ENCODE peak calls at places on chromosomes 11 and 22, in seven cellular contexts. D is CD4-positive, alpha-beta T cell; B is NCI-H1694; S is cardiac fibroblast; F is HT1080; Y is substantia nigra; O is GM23248. K is an unnamed sample.

GRCh38 chr22:48959496-48959895 is 868.2 kb downstream of the BRD1 start:
- DNase-seq in D (no peak), B (no peak), S (no peak), F (no peak), Y (no peak), O (no peak), K (no peak)

GRCh38 chr11:15326535-15326934 is 211.8 kb downstream of the INSC start:
- DNase-seq in D (no peak), B (no peak), S (no peak), F (no peak), Y (no peak), O (no peak), K (no peak)

GRCh38 chr22:17121235-17122195 is at the start of gene TMEM121B:
- DNase-seq in D (no peak), B (peak; percentile 69), S (peak; percentile 41), F (peak; percentile 17), Y (peak; percentile 50), O (peak; percentile 68), K (no peak)

GRCh38 chr11:114058026-114058706 is 1.3 kb upstream of the ZBTB16 start:
- DNase-seq in D (no peak), B (no peak), S (peak; percentile 74), F (no peak), Y (no peak), O (no peak), K (no peak)

GRCh38 chr11:61607426-61607825 is 26.6 kb upstream of the SYT7 start:
- DNase-seq in D (no peak), B (no peak), S (no peak), F (no peak), Y (no peak), O (no peak), K (no peak)

GRCh38 chr22:39382410-39382809 is 17.2 kb upstream of the TAB1 start:
- DNase-seq in D (no peak), B (no peak), S (no peak), F (no peak), Y (no peak), O (no peak), K (no peak)

GRCh38 chr11:126146454-126147192 is 64.8 kb downstream of the RPUSD4 start:
- DNase-seq in D (no peak), B (no peak), S (no peak), F (no peak), Y (peak; percentile 24), O (no peak), K (no peak)

GRCh38 chr22:45584121-45584570 is 81.5 kb downstream of the FBLN1 start:
- DNase-seq in D (no peak), B (no peak), S (no peak), F (no peak), Y (no peak), O (peak; percentile 53), K (no peak)

GRCh38 chr11:128502736-128503135 is 84.6 kb downstream of the ETS1 start:
- DNase-seq in D (no peak), B (no peak), S (peak; percentile 96), F (no peak), Y (no peak), O (peak; percentile 93), K (no peak)

GRCh38 chr11:77672276-77672675 is 34.7 kb upstream of the CLNS1A start:
- DNase-seq in D (no peak), B (no peak), S (peak; percentile 94), F (peak; percentile 71), Y (no peak), O (peak; percentile 92), K (no peak)

GRCh38 chr11:10770626-10771254 is 19.7 kb downstream of the CTR9 start:
- DNase-seq in D (no peak), B (peak; percentile 4), S (peak; percentile 66), F (peak; percentile 30), Y (peak; percentile 19), O (peak; percentile 74), K (peak; percentile 10)

GRCh38 chr11:298406-299065 is 790 bp downstream of the IFITM5 start:
- DNase-seq in D (no peak), B (no peak), S (no peak), F (no peak), Y (no peak), O (no peak), K (no peak)

GRCh38 chr11:11445441-11446185 is 92.6 kb upstream of the CSNK2A3 start:
- DNase-seq in D (no peak), B (no peak), S (no peak), F (no peak), Y (no peak), O (no peak), K (no peak)

GRCh38 chr11:76653674-76654309 is 16.8 kb downstream of the LRRC32 start:
- DNase-seq in D (no peak), B (no peak), S (peak; percentile 72), F (peak; percentile 18), Y (no peak), O (peak; percentile 52), K (no peak)

GRCh38 chr11:116219171-116219635 is 553.6 kb downstream of the BUD13 start:
- DNase-seq in D (no peak), B (no peak), S (no peak), F (no peak), Y (no peak), O (no peak), K (no peak)

GRCh38 chr11:38156495-38157146 is 1558.6 kb upstream of the RAG2 start:
- DNase-seq in D (no peak), B (no peak), S (no peak), F (no peak), Y (no peak), O (no peak), K (no peak)

GRCh38 chr11:1760351-1761109 is 3.2 kb downstream of the CTSD start:
- DNase-seq in D (no peak), B (no peak), S (peak; percentile 81), F (no peak), Y (peak; percentile 89), O (peak; percentile 57), K (no peak)

GRCh38 chr11:64848779-64849599 is 4.5 kb upstream of the CDC42BPG start:
- DNase-seq in D (no peak), B (no peak), S (no peak), F (no peak), Y (no peak), O (no peak), K (no peak)

GRCh38 chr22:24390156-24390555 is 37.2 kb upstream of the ADORA2A start:
- DNase-seq in D (no peak), B (no peak), S (no peak), F (no peak), Y (no peak), O (no peak), K (no peak)

GRCh38 chr11:87224486-87224885 is 186.8 kb downstream of the TMEM135 start:
- DNase-seq in D (no peak), B (no peak), S (no peak), F (no peak), Y (no peak), O (no peak), K (no peak)

GRCh38 chr11:103842795-103843194 is 193.6 kb upstream of the DDI1 start:
- DNase-seq in D (no peak), B (no peak), S (peak; percentile 72), F (no peak), Y (no peak), O (peak; percentile 65), K (no peak)

GRCh38 chr11:131749100-131749499 is 378.7 kb downstream of the NTM start:
- DNase-seq in D (no peak), B (no peak), S (peak; percentile 99), F (peak; percentile 98), Y (no peak), O (peak; percentile 98), K (no peak)

GRCh38 chr11:67563354-67564114 is 20.1 kb upstream of the GSTP1 start:
- DNase-seq in D (no peak), B (no peak), S (peak; percentile 91), F (peak; percentile 81), Y (no peak), O (peak; percentile 85), K (no peak)

GRCh38 chr11:63915961-63916836 is 765 bp downstream of the RCOR2 start:
- DNase-seq in D (no peak), B (peak; percentile 14), S (no peak), F (no peak), Y (peak; percentile 67), O (peak; percentile 64), K (peak; percentile 17)

GRCh38 chr11:72989727-72990126 is 152.4 kb downstream of the FCHSD2 start:
- DNase-seq in D (no peak), B (no peak), S (peak; percentile 43), F (no peak), Y (no peak), O (peak; percentile 57), K (no peak)

GRCh38 chr22:40429481-40429880 is 59.1 kb downstream of the SGSM3 start:
- DNase-seq in D (no peak), B (no peak), S (no peak), F (no peak), Y (no peak), O (no peak), K (no peak)

GRCh38 chr11:64529559-64530520 is 61.2 kb upstream of the SLC22A12 start:
- DNase-seq in D (no peak), B (no peak), S (no peak), F (no peak), Y (no peak), O (no peak), K (no peak)

GRCh38 chr11:95147364-95147905 is 57.8 kb downstream of the ENDOD1 start:
- DNase-seq in D (no peak), B (no peak), S (peak; percentile 86), F (peak; percentile 97), Y (peak; percentile 8), O (peak; percentile 93), K (no peak)

GRCh38 chr22:32607086-32607485 is 132.5 kb downstream of the FBXO7 start:
- DNase-seq in D (no peak), B (no peak), S (no peak), F (no peak), Y (no peak), O (no peak), K (no peak)

GRCh38 chr11:105609341-105609781 is 512 bp upstream of the GRIA4 start:
- DNase-seq in D (no peak), B (no peak), S (peak; percentile 25), F (no peak), Y (no peak), O (peak; percentile 39), K (no peak)

GRCh38 chr11:90448280-90448679 is 225.4 kb upstream of the CHORDC1 start:
- DNase-seq in D (no peak), B (no peak), S (no peak), F (no peak), Y (no peak), O (no peak), K (no peak)

GRCh38 chr11:48170176-48170839 is 46.3 kb upstream of the OR4B1 start:
- DNase-seq in D (no peak), B (no peak), S (peak; percentile 64), F (no peak), Y (no peak), O (peak; percentile 29), K (no peak)

GRCh38 chr11:12769834-12770345 is 95.7 kb downstream of the TEAD1 start:
- DNase-seq in D (no peak), B (no peak), S (peak; percentile 90), F (peak; percentile 83), Y (no peak), O (peak; percentile 89), K (no peak)

GRCh38 chr22:48744283-48744641 is 1083.4 kb downstream of the BRD1 start:
- DNase-seq in D (no peak), B (no peak), S (no peak), F (no peak), Y (no peak), O (no peak), K (no peak)

GRCh38 chr11:34308049-34308692 is 49.6 kb downstream of the ABTB2 start:
- DNase-seq in D (no peak), B (no peak), S (peak; percentile 32), F (peak; percentile 27), Y (no peak), O (peak; percentile 66), K (no peak)

GRCh38 chr22:26367402-26368245 is 61.4 kb upstream of the ASPHD2 start:
- DNase-seq in D (peak; percentile 48), B (peak; percentile 11), S (peak; percentile 63), F (peak; percentile 29), Y (no peak), O (peak; percentile 77), K (peak; percentile 52)

GRCh38 chr11:118622376-118623290 is 15.2 kb downstream of the PHLDB1 start:
- DNase-seq in D (no peak), B (no peak), S (peak; percentile 76), F (peak; percentile 85), Y (peak; percentile 43), O (peak; percentile 96), K (no peak)

GRCh38 chr11:11849127-11849746 is 7.5 kb downstream of the USP47 start:
- DNase-seq in D (peak; percentile 56), B (peak; percentile 7), S (peak; percentile 81), F (peak; percentile 61), Y (no peak), O (peak; percentile 73), K (peak; percentile 47)

K was measured in T-helper 9 cell.